ENCODE peak calls at places on chromosomes 16 and 17, in eight cellular contexts. O, X, Q, U, R, N, T and P are unnamed samples.

GRCh38 chr16:24635900-24636610 is 93.4 kb upstream of the TNRC6A start:
- DNase-seq in R (no peak), N (peak; percentile 61), U (peak; percentile 95), X (peak; percentile 89), Q (peak; percentile 80), O (peak; percentile 92), T (no peak), P (peak; percentile 92)

GRCh38 chr17:44920565-44920940 is 5.3 kb upstream of the GFAP start:
- DNase-seq in O (no peak), X (no peak), T (no peak), N (no peak), R (no peak), Q (no peak), U (no peak), P (peak; percentile 68)

GRCh38 chr17:15185625-15185991 is 79.5 kb downstream of the PMP22 start:
- DNase-seq in U (peak; percentile 70), X (no peak), T (no peak), Q (peak; percentile 37), R (no peak), O (no peak), N (peak; percentile 20), P (no peak)

GRCh38 chr16:54241525-54241924 is 45.1 kb downstream of the IRX3 start:
- DNase-seq in U (no peak), R (no peak), X (no peak), O (no peak), Q (no peak), N (no peak), T (no peak), P (peak; percentile 76)

GRCh38 chr16:65429504-65430149 is 307.8 kb upstream of the CDH11 start:
- DNase-seq in R (no peak), N (no peak), U (no peak), Q (no peak), X (no peak), O (no peak), T (no peak), P (no peak)

GRCh38 chr16:30741461-30741914 is 6.7 kb upstream of the PHKG2 start:
- DNase-seq in Q (peak; percentile 83), O (peak; percentile 25), R (no peak), U (peak; percentile 84), T (no peak), X (peak; percentile 96), N (peak; percentile 70), P (peak; percentile 65)

GRCh38 chr17:8939496-8940334 is 25.8 kb downstream of the PIK3R5 start:
- DNase-seq in T (no peak), O (no peak), Q (no peak), N (no peak), X (no peak), R (peak; percentile 84), U (no peak), P (no peak)

GRCh38 chr17:66347661-66348604 is 45.5 kb downstream of the PRKCA start:
- DNase-seq in T (no peak), U (peak; percentile 59), N (peak; percentile 70), R (no peak), O (peak; percentile 54), Q (no peak), X (peak; percentile 77), P (no peak)